ENCODE peak calls at places on chromosomes 3 and 15, in four cellular contexts. V is astrocyte, U is right atrium auricular region, H is psoas muscle. O is an unnamed sample. For H3K4me1 and H3K9me3, the result is how much of the 10 kb centered on the place peaks cover.

GRCh38 chr15:70792171-70792573 is 28.8 kb upstream of the UACA start:
- DNase-seq in V (peak), U (no peak), H (no peak), O (no peak)

GRCh38 chr15:48601095-48601494 is 44.4 kb downstream of the FBN1 start:
- DNase-seq in V (no peak), U (no peak), H (no peak), O (no peak)

GRCh38 chr3:65534825-65535224 is 503.9 kb downstream of the MAGI1 start:
- DNase-seq in V (no peak), U (no peak), H (no peak), O (no peak)

GRCh38 chr15:82312611-82313349 is 36.5 kb downstream of the GOLGA6L10 start:
- DNase-seq in V (no peak), U (peak), H (no peak), O (no peak)

GRCh38 chr15:63252292-63252691 is 25.1 kb upstream of the APH1B start:
- DNase-seq in V (no peak), U (no peak), H (no peak), O (no peak)

GRCh38 chr3:32383136-32383711 is 8.4 kb upstream of the CMTM7 start:
- DNase-seq in V (no peak), U (no peak), H (no peak), O (no peak)

GRCh38 chr15:45362419-45362818 is 15.9 kb downstream of the GATM start:
- DNase-seq in V (no peak), U (no peak), H (no peak), O (no peak)

GRCh38 chr15:88621789-88622604 is 857 bp downstream of the AEN start:
- DNase-seq in V (peak), U (no peak), H (no peak), O (no peak)

GRCh38 chr3:134685881-134686802 is 35.3 kb upstream of the KY start:
- DNase-seq in V (peak), U (no peak), H (no peak), O (no peak)

GRCh38 chr3:18672561-18672960 is 247.4 kb upstream of the SATB1 start:
- DNase-seq in V (no peak), U (no peak), H (no peak), O (no peak)

GRCh38 chr3:108334698-108335097 is 38.4 kb downstream of the HHLA2 start:
- DNase-seq in V (peak), U (no peak), H (no peak), O (no peak)

GRCh38 chr3:192812736-192813383 is 85.5 kb upstream of the FGF12 start:
- DNase-seq in V (no peak), U (no peak), H (no peak), O (peak)

GRCh38 chr3:71587958-71588357 is 4.4 kb upstream of the FOXP1 start:
- DNase-seq in V (peak), U (no peak), H (no peak), O (no peak)

GRCh38 chr3:48016336-48016973 is at the start of gene MAP4:
- DNase-seq in V (no peak), U (no peak), H (no peak), O (no peak)

GRCh38 chr15:62841891-62842559 is 200.5 kb upstream of the TPM1 start:
- DNase-seq in V (no peak), U (no peak), H (no peak), O (no peak)

GRCh38 chr3:106030620-106030945 is 161.8 kb upstream of the CBLB start:
- DNase-seq in V (peak), U (no peak), H (no peak), O (no peak)

GRCh38 chr15:69755571-69756310 is 303.1 kb downstream of the RPLP1 start:
- DNase-seq in V (peak), U (no peak), H (no peak), O (no peak)

GRCh38 chr3:45881031-45882022 is 5.0 kb upstream of the CCR9 start:
- DNase-seq in V (peak), U (no peak), H (no peak), O (no peak)

GRCh38 chr3:127714866-127715265 is 42.1 kb downstream of the ABTB1 start:
- DNase-seq in V (no peak), U (no peak), H (no peak), O (no peak)

GRCh38 chr3:127888564-127889107 is 26.4 kb upstream of the KBTBD12 start:
- DNase-seq in V (no peak), U (peak), H (peak), O (no peak)

GRCh38 chr3:157204431-157204830 is 44.5 kb upstream of the CCNL1 start:
- DNase-seq in V (peak), U (no peak), H (no peak), O (no peak)

DNA sequence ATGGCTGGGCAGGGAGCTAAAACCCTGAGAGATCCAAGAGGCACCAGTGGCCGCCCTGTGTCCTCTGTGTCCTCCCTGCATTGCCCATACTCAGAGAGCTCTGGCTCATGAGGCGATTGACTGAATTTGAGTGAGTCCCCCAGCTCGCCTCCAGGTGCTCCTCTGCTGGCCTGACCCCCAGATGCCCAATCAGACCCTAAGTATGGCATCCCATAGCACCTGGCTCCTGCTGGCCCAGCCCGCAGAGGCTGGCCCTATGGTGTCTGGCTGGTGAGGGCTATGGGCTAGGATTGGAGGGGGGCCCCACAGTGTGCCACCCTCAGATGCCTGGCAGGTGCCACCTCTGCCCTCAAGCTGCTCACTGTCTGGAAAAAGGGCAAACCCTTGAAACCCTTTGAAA is 1.6 kb upstream of the TKT start:
- DNase-seq in V (no peak), U (no peak), H (no peak), O (no peak)
- H3K4me1 ChIP-seq in V (under half), U (under half), H (under half), O (under half)

DNA sequence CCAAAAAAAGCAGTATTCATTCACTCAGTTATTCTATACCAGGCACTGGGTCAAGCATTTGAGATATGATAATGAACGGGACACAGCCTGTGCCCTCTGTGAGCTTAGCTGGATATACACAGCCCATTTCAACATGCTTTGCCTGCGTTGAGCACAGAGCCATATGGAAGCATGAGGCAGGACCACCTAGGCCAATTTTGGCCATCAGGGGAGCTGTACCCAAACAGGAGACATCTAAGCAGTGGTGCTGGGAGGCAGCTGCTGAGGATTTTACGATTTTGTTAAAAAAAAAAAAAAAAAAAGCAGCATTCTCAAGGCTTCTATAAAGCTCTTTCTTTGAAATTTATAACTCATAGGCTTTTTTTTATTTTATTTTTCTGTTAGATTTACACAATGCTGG is 87.2 kb upstream of the SLC2A2 start:
- DNase-seq in V (no peak), U (no peak), H (no peak), O (peak)
- TF ChIP-seq CTCF in V (peak), U (no peak), H (no peak), O (peak)

GRCh38 chr3:175818811-175819464 is 959.8 kb downstream of the NAALADL2 start:
- DNase-seq in V (peak), U (no peak), H (no peak), O (no peak)
- H3K9me3 ChIP-seq in V (under half), U (under half), H (under half), O (under half)

DNA sequence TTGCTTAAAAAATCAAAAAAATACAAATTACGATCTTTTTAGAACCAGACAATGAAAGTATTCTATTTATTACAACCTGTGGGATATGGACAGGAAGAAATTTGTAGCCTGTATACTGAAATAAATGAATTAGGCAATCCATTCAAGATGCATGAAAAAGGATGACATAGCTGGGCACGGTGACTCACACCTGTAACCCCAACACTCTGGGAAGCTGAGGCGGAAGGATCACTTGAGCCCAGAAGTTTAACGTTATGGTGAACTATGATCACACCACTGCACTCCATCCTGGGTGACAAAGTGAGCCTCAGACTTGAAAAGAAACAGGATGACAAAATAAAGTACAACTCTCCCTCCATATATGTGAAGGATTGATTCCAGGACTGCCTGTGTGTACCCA is 74.1 kb downstream of the MSL2 start:
- DNase-seq in V (peak), U (no peak), H (no peak), O (no peak)
- H3K4me1 ChIP-seq in V (under half), U (under half), H (under half), O (under half)

O was measured in BE2C.